ENCODE peak calls at places on chromosomes 1 and 21, in ten cellular contexts. One of them, this sample, is unnamed.

GRCh38 chr1:178928985-178929384 is 58.1 kb upstream of the ANGPTL1 start:
- DNase-seq in fibroblast of the aortic adventitia: no peak
- DNase-seq in A673: no peak
- DNase-seq in bronchial epithelial cell: no peak
- DNase-seq in brain microvascular endothelial cell: no peak
- DNase-seq in CD8-positive, alpha-beta T cell: no peak
- DNase-seq in glutamatergic neuron: no peak
- DNase-seq in endothelial cell: no peak
- DNase-seq in breast epithelium: no peak
- DNase-seq in upper lobe of right lung: no peak
- DNase-seq in this sample: no peak

GRCh38 chr1:172343246-172344099 is 77.0 kb upstream of the C1orf105 start:
- DNase-seq in fibroblast of the aortic adventitia: peak; percentile 94
- DNase-seq in bronchial epithelial cell: peak; percentile 58
- DNase-seq in endothelial cell: no peak
- DNase-seq in CD8-positive, alpha-beta T cell: no peak
- DNase-seq in brain microvascular endothelial cell: peak; percentile 79
- DNase-seq in upper lobe of right lung: no peak
- DNase-seq in glutamatergic neuron: no peak
- DNase-seq in A673: peak; percentile 65
- DNase-seq in breast epithelium: no peak
- DNase-seq in this sample: peak; percentile 72

GRCh38 chr21:37088196-37088595 is 15.1 kb downstream of the TTC3 start:
- DNase-seq in fibroblast of the aortic adventitia: no peak
- DNase-seq in bronchial epithelial cell: no peak
- DNase-seq in upper lobe of right lung: no peak
- DNase-seq in A673: no peak
- DNase-seq in endothelial cell: no peak
- DNase-seq in breast epithelium: no peak
- DNase-seq in glutamatergic neuron: no peak
- DNase-seq in brain microvascular endothelial cell: no peak
- DNase-seq in CD8-positive, alpha-beta T cell: no peak
- DNase-seq in this sample: peak; percentile 57

GRCh38 chr1:178262101-178262500 is 168.2 kb downstream of the RASAL2 start:
- DNase-seq in upper lobe of right lung: no peak
- DNase-seq in CD8-positive, alpha-beta T cell: no peak
- DNase-seq in A673: no peak
- DNase-seq in endothelial cell: no peak
- DNase-seq in breast epithelium: no peak
- DNase-seq in fibroblast of the aortic adventitia: peak; percentile 59
- DNase-seq in glutamatergic neuron: no peak
- DNase-seq in bronchial epithelial cell: peak; percentile 46
- DNase-seq in brain microvascular endothelial cell: peak; percentile 63
- DNase-seq in this sample: no peak

GRCh38 chr1:1677718-1678580 is 14.6 kb downstream of the SLC35E2B start:
- DNase-seq in CD8-positive, alpha-beta T cell: peak; percentile 57
- DNase-seq in A673: no peak
- DNase-seq in fibroblast of the aortic adventitia: no peak
- DNase-seq in bronchial epithelial cell: no peak
- DNase-seq in endothelial cell: peak; percentile 63
- DNase-seq in glutamatergic neuron: peak; percentile 49
- DNase-seq in brain microvascular endothelial cell: no peak
- DNase-seq in upper lobe of right lung: peak; percentile 29
- DNase-seq in breast epithelium: no peak
- DNase-seq in this sample: no peak

GRCh38 chr1:67211589-67212563 is 45.6 kb downstream of the IL23R start:
- DNase-seq in fibroblast of the aortic adventitia: peak; percentile 42
- DNase-seq in CD8-positive, alpha-beta T cell: peak; percentile 54
- DNase-seq in brain microvascular endothelial cell: peak; percentile 53
- DNase-seq in A673: peak; percentile 46
- DNase-seq in breast epithelium: no peak
- DNase-seq in endothelial cell: peak; percentile 42
- DNase-seq in upper lobe of right lung: no peak
- DNase-seq in glutamatergic neuron: no peak
- DNase-seq in bronchial epithelial cell: peak; percentile 35
- DNase-seq in this sample: peak; percentile 51

GRCh38 chr1:109933856-109934711 is 23.4 kb downstream of the CSF1 start:
- DNase-seq in CD8-positive, alpha-beta T cell: no peak
- DNase-seq in brain microvascular endothelial cell: peak; percentile 82
- DNase-seq in breast epithelium: no peak
- DNase-seq in glutamatergic neuron: no peak
- DNase-seq in endothelial cell: no peak
- DNase-seq in upper lobe of right lung: no peak
- DNase-seq in fibroblast of the aortic adventitia: peak; percentile 70
- DNase-seq in bronchial epithelial cell: no peak
- DNase-seq in A673: no peak
- DNase-seq in this sample: peak; percentile 39

GRCh38 chr1:37124501-37124900 is 90.2 kb upstream of the GRIK3 start:
- DNase-seq in breast epithelium: no peak
- DNase-seq in CD8-positive, alpha-beta T cell: no peak
- DNase-seq in upper lobe of right lung: no peak
- DNase-seq in A673: no peak
- DNase-seq in fibroblast of the aortic adventitia: no peak
- DNase-seq in brain microvascular endothelial cell: no peak
- DNase-seq in endothelial cell: no peak
- DNase-seq in bronchial epithelial cell: no peak
- DNase-seq in glutamatergic neuron: no peak
- DNase-seq in this sample: no peak

GRCh38 chr1:116434849-116435248 is 61.8 kb downstream of the ATP1A1 start:
- DNase-seq in upper lobe of right lung: no peak
- DNase-seq in brain microvascular endothelial cell: no peak
- DNase-seq in fibroblast of the aortic adventitia: peak; percentile 13
- DNase-seq in bronchial epithelial cell: no peak
- DNase-seq in glutamatergic neuron: no peak
- DNase-seq in CD8-positive, alpha-beta T cell: no peak
- DNase-seq in endothelial cell: no peak
- DNase-seq in A673: no peak
- DNase-seq in breast epithelium: no peak
- DNase-seq in this sample: no peak

GRCh38 chr1:40305451-40305850 is 11.6 kb downstream of the COL9A2 start:
- DNase-seq in CD8-positive, alpha-beta T cell: no peak
- DNase-seq in breast epithelium: no peak
- DNase-seq in bronchial epithelial cell: peak; percentile 30
- DNase-seq in glutamatergic neuron: no peak
- DNase-seq in brain microvascular endothelial cell: no peak
- DNase-seq in A673: no peak
- DNase-seq in endothelial cell: no peak
- DNase-seq in upper lobe of right lung: no peak
- DNase-seq in fibroblast of the aortic adventitia: peak; percentile 27
- DNase-seq in this sample: peak; percentile 34

GRCh38 chr1:225866981-225867380 is 15.2 kb downstream of the TMEM63A start:
- DNase-seq in A673: no peak
- DNase-seq in bronchial epithelial cell: no peak
- DNase-seq in upper lobe of right lung: no peak
- DNase-seq in fibroblast of the aortic adventitia: no peak
- DNase-seq in endothelial cell: no peak
- DNase-seq in breast epithelium: no peak
- DNase-seq in brain microvascular endothelial cell: no peak
- DNase-seq in glutamatergic neuron: no peak
- DNase-seq in CD8-positive, alpha-beta T cell: no peak
- DNase-seq in this sample: no peak

GRCh38 chr1:188700116-188700515 is 1777.5 kb downstream of the BRINP3 start:
- DNase-seq in upper lobe of right lung: no peak
- DNase-seq in glutamatergic neuron: no peak
- DNase-seq in fibroblast of the aortic adventitia: no peak
- DNase-seq in bronchial epithelial cell: peak; percentile 3
- DNase-seq in breast epithelium: no peak
- DNase-seq in A673: no peak
- DNase-seq in endothelial cell: no peak
- DNase-seq in brain microvascular endothelial cell: no peak
- DNase-seq in CD8-positive, alpha-beta T cell: no peak
- DNase-seq in this sample: no peak

GRCh38 chr1:41475859-41476567 is 8.5 kb downstream of the EDN2 start:
- DNase-seq in brain microvascular endothelial cell: no peak
- DNase-seq in fibroblast of the aortic adventitia: peak; percentile 60
- DNase-seq in upper lobe of right lung: no peak
- DNase-seq in CD8-positive, alpha-beta T cell: no peak
- DNase-seq in breast epithelium: no peak
- DNase-seq in bronchial epithelial cell: peak; percentile 67
- DNase-seq in A673: no peak
- DNase-seq in glutamatergic neuron: no peak
- DNase-seq in endothelial cell: no peak
- DNase-seq in this sample: no peak

GRCh38 chr1:52551476-52552235 is 1.2 kb downstream of the TUT4 start:
- DNase-seq in fibroblast of the aortic adventitia: peak; percentile 61
- DNase-seq in brain microvascular endothelial cell: peak; percentile 43
- DNase-seq in upper lobe of right lung: no peak
- DNase-seq in glutamatergic neuron: peak; percentile 26
- DNase-seq in breast epithelium: no peak
- DNase-seq in CD8-positive, alpha-beta T cell: peak; percentile 51
- DNase-seq in A673: peak; percentile 53
- DNase-seq in endothelial cell: no peak
- DNase-seq in bronchial epithelial cell: peak; percentile 56
- DNase-seq in this sample: peak; percentile 45

GRCh38 chr1:83520797-83521196 is 478.1 kb downstream of the TTLL7 start:
- DNase-seq in bronchial epithelial cell: peak; percentile 37
- DNase-seq in A673: peak; percentile 23
- DNase-seq in upper lobe of right lung: no peak
- DNase-seq in glutamatergic neuron: no peak
- DNase-seq in fibroblast of the aortic adventitia: no peak
- DNase-seq in brain microvascular endothelial cell: no peak
- DNase-seq in endothelial cell: no peak
- DNase-seq in breast epithelium: no peak
- DNase-seq in CD8-positive, alpha-beta T cell: no peak
- DNase-seq in this sample: peak; percentile 8

GRCh38 chr21:37207441-37208009 is 59.6 kb downstream of the VPS26C start:
- DNase-seq in breast epithelium: peak; percentile 55
- DNase-seq in brain microvascular endothelial cell: no peak
- DNase-seq in A673: no peak
- DNase-seq in endothelial cell: no peak
- DNase-seq in bronchial epithelial cell: peak; percentile 40
- DNase-seq in upper lobe of right lung: no peak
- DNase-seq in CD8-positive, alpha-beta T cell: no peak
- DNase-seq in glutamatergic neuron: no peak
- DNase-seq in fibroblast of the aortic adventitia: peak; percentile 31
- DNase-seq in this sample: peak; percentile 35

GRCh38 chr1:240285541-240285940 is 193.9 kb downstream of the FMN2 start:
- DNase-seq in fibroblast of the aortic adventitia: peak; percentile 81
- DNase-seq in brain microvascular endothelial cell: no peak
- DNase-seq in breast epithelium: no peak
- DNase-seq in A673: no peak
- DNase-seq in upper lobe of right lung: no peak
- DNase-seq in endothelial cell: no peak
- DNase-seq in bronchial epithelial cell: peak; percentile 72
- DNase-seq in glutamatergic neuron: no peak
- DNase-seq in CD8-positive, alpha-beta T cell: no peak
- DNase-seq in this sample: peak; percentile 96

GRCh38 chr1:211811848-211812247 is 18.7 kb downstream of the LPGAT1 start:
- DNase-seq in breast epithelium: no peak
- DNase-seq in fibroblast of the aortic adventitia: no peak
- DNase-seq in CD8-positive, alpha-beta T cell: no peak
- DNase-seq in A673: no peak
- DNase-seq in endothelial cell: no peak
- DNase-seq in glutamatergic neuron: no peak
- DNase-seq in bronchial epithelial cell: no peak
- DNase-seq in brain microvascular endothelial cell: no peak
- DNase-seq in upper lobe of right lung: no peak
- DNase-seq in this sample: no peak

DNA sequence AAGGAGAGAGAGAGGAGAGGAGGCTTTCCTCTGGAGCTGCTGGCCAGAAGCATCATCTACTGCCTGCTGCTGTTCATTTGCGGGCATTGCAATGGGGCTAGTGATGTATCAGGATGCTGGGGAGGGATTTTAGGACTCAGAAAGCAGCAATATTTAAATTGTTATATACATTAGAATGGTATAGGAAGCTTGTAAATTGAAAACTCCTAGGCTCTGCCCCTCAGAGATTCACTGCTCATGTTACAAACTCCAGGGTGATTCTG is 141.9 kb downstream of the ZNF648 start:
- DNase-seq in glutamatergic neuron: no peak
- DNase-seq in brain microvascular endothelial cell: no peak
- DNase-seq in breast epithelium: no peak
- DNase-seq in fibroblast of the aortic adventitia: no peak
- DNase-seq in upper lobe of right lung: no peak
- DNase-seq in A673: no peak
- DNase-seq in CD8-positive, alpha-beta T cell: no peak
- DNase-seq in endothelial cell: no peak
- DNase-seq in bronchial epithelial cell: no peak
- DNase-seq in this sample: no peak
- TF ChIP-seq CTCF in glutamatergic neuron: no peak
- TF ChIP-seq CTCF in brain microvascular endothelial cell: no peak
- TF ChIP-seq CTCF in breast epithelium: no peak
- TF ChIP-seq CTCF in fibroblast of the aortic adventitia: no peak
- TF ChIP-seq CTCF in upper lobe of right lung: no peak
- TF ChIP-seq CTCF in A673: no peak
- TF ChIP-seq CTCF in CD8-positive, alpha-beta T cell: no peak
- TF ChIP-seq CTCF in endothelial cell: no peak
- TF ChIP-seq CTCF in bronchial epithelial cell: no peak
- TF ChIP-seq CTCF in this sample: no peak

GRCh38 chr1:176628775-176629174 is 165.8 kb downstream of the PAPPA2 start:
- DNase-seq in breast epithelium: no peak
- DNase-seq in brain microvascular endothelial cell: no peak
- DNase-seq in glutamatergic neuron: no peak
- DNase-seq in fibroblast of the aortic adventitia: no peak
- DNase-seq in endothelial cell: no peak
- DNase-seq in CD8-positive, alpha-beta T cell: no peak
- DNase-seq in bronchial epithelial cell: no peak
- DNase-seq in A673: no peak
- DNase-seq in upper lobe of right lung: no peak
- DNase-seq in this sample: no peak
- TF ChIP-seq CTCF in breast epithelium: no peak
- TF ChIP-seq CTCF in brain microvascular endothelial cell: no peak
- TF ChIP-seq CTCF in glutamatergic neuron: no peak
- TF ChIP-seq CTCF in fibroblast of the aortic adventitia: no peak
- TF ChIP-seq CTCF in endothelial cell: no peak
- TF ChIP-seq CTCF in CD8-positive, alpha-beta T cell: no peak
- TF ChIP-seq CTCF in bronchial epithelial cell: no peak
- TF ChIP-seq CTCF in A673: no peak
- TF ChIP-seq CTCF in upper lobe of right lung: no peak
- TF ChIP-seq CTCF in this sample: no peak

GRCh38 chr1:25610822-25611630 is 5.6 kb upstream of the MAN1C1 start:
- DNase-seq in upper lobe of right lung: no peak
- DNase-seq in glutamatergic neuron: no peak
- DNase-seq in endothelial cell: no peak
- DNase-seq in CD8-positive, alpha-beta T cell: peak; percentile 22
- DNase-seq in breast epithelium: no peak
- DNase-seq in fibroblast of the aortic adventitia: peak; percentile 43
- DNase-seq in bronchial epithelial cell: no peak
- DNase-seq in A673: no peak
- DNase-seq in brain microvascular endothelial cell: no peak
- DNase-seq in this sample: no peak
- TF ChIP-seq CTCF in upper lobe of right lung: peak; percentile 17
- TF ChIP-seq CTCF in glutamatergic neuron: no peak
- TF ChIP-seq CTCF in endothelial cell: no peak
- TF ChIP-seq CTCF in CD8-positive, alpha-beta T cell: peak; percentile 31
- TF ChIP-seq CTCF in breast epithelium: no peak
- TF ChIP-seq CTCF in fibroblast of the aortic adventitia: peak; percentile 56
- TF ChIP-seq CTCF in bronchial epithelial cell: peak; percentile 29
- TF ChIP-seq CTCF in A673: no peak
- TF ChIP-seq CTCF in brain microvascular endothelial cell: peak; percentile 59
- TF ChIP-seq CTCF in this sample: no peak

DNA sequence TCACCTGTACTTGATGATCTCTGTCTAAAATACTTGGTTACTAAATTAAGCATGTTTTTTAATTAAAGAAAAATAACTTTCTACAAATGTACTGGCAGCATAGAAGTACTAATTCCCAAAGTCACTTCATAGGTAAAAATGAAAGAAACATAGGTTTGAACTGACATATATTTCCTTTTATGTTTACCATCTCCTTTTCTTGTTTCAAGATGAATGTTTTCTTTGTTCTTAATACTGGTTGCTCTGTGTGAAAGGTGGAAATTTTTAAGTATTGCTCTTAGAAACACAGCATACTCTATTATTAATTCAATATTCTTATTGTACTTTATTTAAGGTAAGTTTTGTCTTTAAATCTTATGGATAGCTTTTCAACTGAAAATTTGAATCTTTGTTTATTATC is 18.1 kb downstream of the RRP15 start:
- DNase-seq in bronchial epithelial cell: no peak
- DNase-seq in upper lobe of right lung: no peak
- DNase-seq in brain microvascular endothelial cell: no peak
- DNase-seq in endothelial cell: no peak
- DNase-seq in A673: no peak
- DNase-seq in fibroblast of the aortic adventitia: no peak
- DNase-seq in glutamatergic neuron: no peak
- DNase-seq in CD8-positive, alpha-beta T cell: no peak
- DNase-seq in breast epithelium: no peak
- DNase-seq in this sample: no peak
- TF ChIP-seq CTCF in bronchial epithelial cell: no peak
- TF ChIP-seq CTCF in upper lobe of right lung: no peak
- TF ChIP-seq CTCF in brain microvascular endothelial cell: no peak
- TF ChIP-seq CTCF in endothelial cell: no peak
- TF ChIP-seq CTCF in A673: no peak
- TF ChIP-seq CTCF in fibroblast of the aortic adventitia: no peak
- TF ChIP-seq CTCF in glutamatergic neuron: no peak
- TF ChIP-seq CTCF in CD8-positive, alpha-beta T cell: no peak
- TF ChIP-seq CTCF in breast epithelium: no peak
- TF ChIP-seq CTCF in this sample: no peak